ENCODE peak calls at places on chromosomes 16 and 17, in four cellular contexts. L is heart right ventricle; E is CD8-positive, alpha-beta T cell; P is ovary. Q is an unnamed sample.

GRCh38 chr16:10622036-10622921 is 41.9 kb upstream of the EMP2 start:
- DNase-seq in L (peak; percentile 10), P (no peak), E (no peak), Q (no peak)

GRCh38 chr17:77602062-77602746 is 356.3 kb upstream of the TNRC6C start:
- DNase-seq in E (no peak), P (no peak), L (peak; percentile 80), Q (no peak)

GRCh38 chr17:78409191-78409621 is 30.8 kb downstream of the PGS1 start:
- DNase-seq in L (no peak), E (no peak), P (no peak), Q (no peak)

GRCh38 chr17:62825182-62825581 is 17.1 kb upstream of the MARCHF10 start:
- DNase-seq in P (no peak), E (no peak), L (no peak), Q (no peak)

GRCh38 chr17:57671546-57672204 is 73.4 kb downstream of the CCDC182 start:
- DNase-seq in L (peak; percentile 81), P (peak; percentile 78), E (peak; percentile 46), Q (peak; percentile 81)

GRCh38 chr16:27238591-27238990 is 30.0 kb downstream of the NSMCE1 start:
- DNase-seq in P (no peak), E (no peak), L (no peak), Q (no peak)

GRCh38 chr17:64147110-64148016 is 17.4 kb upstream of the ERN1 start:
- DNase-seq in P (no peak), E (no peak), L (no peak), Q (no peak)

GRCh38 chr16:51716195-51716594 is 565.1 kb upstream of the SALL1 start:
- DNase-seq in P (no peak), L (no peak), E (no peak), Q (no peak)

GRCh38 chr16:68335175-68335574 is 24.4 kb downstream of the PRMT7 start:
- DNase-seq in L (no peak), E (no peak), P (no peak), Q (no peak)

GRCh38 chr17:69170377-69170776 is 28.7 kb upstream of the ABCA6 start:
- DNase-seq in E (no peak), P (no peak), L (no peak), Q (no peak)

GRCh38 chr17:77451894-77452852 is 311.4 kb downstream of the SEC14L1 start:
- DNase-seq in L (peak; percentile 71), E (no peak), P (peak; percentile 64), Q (peak; percentile 79)

GRCh38 chr16:85491798-85492616 is 121.1 kb upstream of the GSE1 start:
- DNase-seq in P (peak; percentile 81), L (peak; percentile 83), E (no peak), Q (peak; percentile 74)

GRCh38 chr16:29665294-29666077 is 2.4 kb downstream of the SPN start:
- DNase-seq in P (no peak), E (no peak), L (no peak), Q (no peak)

GRCh38 chr17:77118251-77118928 is 22.4 kb upstream of the SEC14L1 start:
- DNase-seq in E (no peak), L (peak; percentile 35), P (no peak), Q (no peak)

GRCh38 chr17:39277110-39277509 is 51.4 kb upstream of the STAC2 start:
- DNase-seq in E (no peak), P (no peak), L (no peak), Q (no peak)

GRCh38 chr16:76577003-76577402 is 299.8 kb downstream of the CNTNAP4 start:
- DNase-seq in E (no peak), P (no peak), L (no peak), Q (no peak)

DNA sequence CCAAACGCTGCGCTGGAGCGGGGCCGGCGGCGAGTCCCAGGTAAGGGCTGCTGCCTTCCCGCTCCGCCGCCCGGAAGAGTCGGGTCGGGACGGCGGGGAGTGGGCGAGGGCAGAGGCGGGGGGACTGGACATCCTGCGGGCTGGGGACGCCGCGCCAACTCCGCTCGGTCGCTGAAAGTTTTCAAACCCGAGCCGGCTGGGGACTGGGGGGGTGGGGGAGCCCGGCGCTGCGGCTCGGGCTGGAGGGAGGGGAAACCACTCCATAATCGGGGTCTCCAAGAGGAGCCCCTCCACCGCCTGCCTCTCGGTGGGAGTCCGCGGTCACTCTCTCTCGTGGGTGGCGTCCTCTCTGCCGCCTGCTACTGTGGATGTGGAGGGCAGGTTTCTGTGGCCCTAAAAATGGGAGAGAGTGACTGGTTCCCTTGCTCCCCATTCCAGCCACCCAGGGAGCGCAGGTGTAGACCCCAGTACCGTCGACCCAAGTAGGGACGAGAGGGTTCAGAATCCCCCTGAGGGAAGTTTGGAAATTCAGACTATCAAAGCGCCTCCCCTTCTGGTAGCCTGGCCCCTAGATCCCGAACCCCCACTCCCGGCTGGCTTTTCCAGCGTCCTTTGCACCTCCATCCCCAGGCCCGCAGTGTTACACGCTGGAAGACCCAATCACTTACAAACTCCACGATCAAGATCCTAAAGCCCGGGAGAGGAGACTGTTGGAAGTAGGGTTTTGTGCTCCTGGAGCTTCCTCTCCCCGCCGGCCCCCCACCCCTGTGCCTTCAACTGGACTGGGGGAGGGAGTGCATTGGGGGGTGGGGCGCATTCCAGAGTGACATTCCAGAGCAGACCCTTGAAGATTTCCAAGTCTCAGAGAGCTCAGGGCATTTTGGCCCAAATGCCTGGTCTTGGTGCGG is 850 bp downstream of the GPRC5C start:
- DNase-seq in E (no peak), P (peak; percentile 65), L (no peak), Q (no peak)
- H3K4me3 ChIP-seq in E (no peak overlapping the region), P (peak overlapping the region; percentile 52), L (peak overlapping the region; percentile 76), Q (peak overlapping the region; percentile 64)

DNA sequence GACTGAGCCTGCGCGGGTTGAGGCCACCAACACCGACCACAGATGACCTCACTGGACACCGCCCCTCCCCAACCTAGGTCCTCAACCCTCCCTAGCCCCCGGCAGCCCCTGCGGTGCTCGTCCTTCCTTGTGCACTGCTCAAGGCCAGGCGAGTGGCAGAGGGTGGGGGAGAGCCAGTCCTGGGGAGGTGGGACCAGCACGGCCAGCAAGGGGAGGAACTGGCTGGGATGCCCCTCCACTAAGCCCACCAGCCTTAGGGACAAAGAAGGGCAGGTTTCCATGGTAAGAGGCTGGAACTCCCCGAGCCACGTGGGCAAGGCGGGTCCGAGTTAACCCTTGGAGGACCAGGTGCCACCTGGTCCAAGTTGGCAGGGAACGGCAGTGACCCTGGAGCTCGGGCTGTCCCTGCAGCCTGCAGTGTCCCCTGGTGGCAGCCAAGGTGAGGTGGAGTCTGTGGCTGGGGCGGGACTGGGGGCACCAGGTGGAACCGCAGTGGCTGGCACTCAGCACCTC is 9.2 kb downstream of the FSCN2 start:
- DNase-seq in P (no peak), L (no peak), E (no peak), Q (no peak)
- TF ChIP-seq CTCF in P (no peak), L (peak; percentile 73), E (peak; percentile 30), Q (peak; percentile 46)

DNA sequence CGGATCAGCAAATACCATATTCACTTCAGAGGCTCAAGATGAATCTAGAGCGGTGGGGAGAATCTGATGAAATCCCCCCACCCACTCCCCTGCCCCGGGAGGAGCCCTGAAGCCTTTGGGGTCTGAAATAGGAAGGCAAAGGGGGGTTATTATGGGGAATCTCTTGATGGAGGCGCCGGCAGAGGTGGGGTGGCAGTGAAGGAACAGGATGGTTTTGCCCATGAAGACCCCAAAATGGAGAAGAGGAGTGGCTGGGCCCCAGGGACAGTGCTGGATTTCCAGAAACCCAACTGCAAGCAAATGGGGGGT is 637 bp downstream of the WNT3 start:
- DNase-seq in P (no peak), E (no peak), L (no peak), Q (no peak)
- H3K27me3 ChIP-seq in P (no peaks in the 10 kb centered on the region), E (peaks cover 56% of the 10 kb centered on the region), L (peaks cover 99% of the 10 kb centered on the region), Q (peaks cover 10% of the 10 kb centered on the region)

DNA sequence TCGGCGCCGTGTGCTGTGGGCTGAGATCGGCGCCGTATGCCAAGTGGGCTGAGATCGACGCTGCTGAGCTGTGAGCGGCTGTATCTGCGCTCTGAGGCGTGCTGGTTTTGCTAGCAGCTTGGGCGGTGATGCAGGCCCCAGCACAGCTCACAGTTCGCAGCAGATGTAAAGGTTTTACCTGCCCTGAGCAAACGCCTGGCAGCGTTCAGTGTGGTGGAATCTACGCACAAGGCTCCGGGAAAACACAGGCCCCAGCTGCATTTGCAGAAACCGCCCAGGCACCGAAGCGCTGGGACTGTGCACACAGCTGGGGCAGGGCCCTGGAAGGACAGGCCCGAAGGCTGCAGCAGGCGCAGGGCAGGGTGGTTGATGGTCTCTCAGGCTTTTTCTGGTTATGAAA is 8.0 kb upstream of the ZNF469 start:
- DNase-seq in P (no peak), L (no peak), E (no peak), Q (no peak)
- H3K4me3 ChIP-seq in P (no peak overlapping the region), L (no peak overlapping the region), E (no peak overlapping the region), Q (no peak overlapping the region)

GRCh38 chr16:65667013-65667578 is 545.2 kb upstream of the CDH11 start:
- DNase-seq in E (no peak), P (no peak), L (no peak), Q (no peak)
- TF ChIP-seq CTCF in E (no peak), P (no peak), L (no peak), Q (no peak)

GRCh38 chr17:8001976-8002645 is at the start of gene GUCY2D:
- DNase-seq in P (no peak), E (no peak), L (no peak), Q (no peak)

GRCh38 chr17:8004899-8005298 is 2.5 kb downstream of the GUCY2D start:
- DNase-seq in E (no peak), P (no peak), L (no peak), Q (no peak)

GRCh38 chr17:8002646-8003593 is 505 bp downstream of the GUCY2D start:
- DNase-seq in E (no peak), L (no peak), P (no peak), Q (no peak)

GRCh38 chr17:8005357-8005756 is 2.9 kb downstream of the GUCY2D start:
- DNase-seq in P (no peak), E (no peak), L (no peak), Q (no peak)

DNA sequence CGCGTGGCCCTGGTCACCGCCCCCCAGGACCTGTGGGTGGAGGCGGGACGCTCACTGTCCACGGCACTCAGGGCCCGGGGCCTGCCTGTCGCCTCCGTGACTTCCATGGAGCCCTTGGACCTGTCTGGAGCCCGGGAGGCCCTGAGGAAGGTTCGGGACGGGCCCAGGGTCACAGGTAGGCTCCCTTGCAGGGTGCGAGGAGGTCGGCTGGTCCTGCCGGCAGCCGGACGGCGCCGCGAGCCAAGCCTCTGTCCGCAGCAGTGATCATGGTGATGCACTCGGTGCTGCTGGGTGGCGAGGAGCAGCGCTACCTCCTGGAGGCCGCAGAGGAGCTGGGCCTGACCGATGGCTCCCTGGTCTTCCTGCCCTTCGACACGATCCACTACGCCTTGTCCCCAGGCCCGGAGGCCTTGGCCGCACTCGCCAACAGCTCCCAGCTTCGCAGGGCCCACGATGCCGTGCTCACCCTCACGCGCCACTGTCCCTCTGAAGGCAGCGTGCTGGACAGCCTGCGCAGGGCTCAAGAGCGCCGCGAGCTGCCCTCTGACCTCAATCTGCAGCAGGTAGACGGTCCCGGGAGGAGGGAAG is 1.3 kb downstream of the GUCY2D start:
- DNase-seq in L (no peak), E (no peak), P (no peak), Q (no peak)
- H3K27me3 ChIP-seq in L (peaks cover 62% of the 10 kb centered on the region), E (peaks cover 14% of the 10 kb centered on the region), P (no peaks in the 10 kb centered on the region), Q (peaks cover 52% of the 10 kb centered on the region)

Q was measured in dorsolateral prefrontal cortex.